ENCODE peak calls at places on chromosome 7, in nine cellular contexts. L, Y, J, D, A, P, C, Z and K are unnamed samples. For H3K27me3 and H3K4me1, the result is how much of the 10 kb centered on the place peaks cover.

GRCh38 chr7:27185013-27185707 is at the start of gene HOXA11:
- DNase-seq in L (peak), Y (peak), J (peak), D (no peak), A (peak), P (no peak), C (no peak), Z (no peak), K (peak)

GRCh38 chr7:114842551-114843065 is 79.3 kb upstream of the MDFIC start:
- DNase-seq in L (no peak), Y (no peak), J (no peak), D (no peak), A (no peak), P (no peak), C (peak), Z (no peak), K (no peak)

GRCh38 chr7:44307301-44307900 is 18.0 kb downstream of the CAMK2B start:
- DNase-seq in L (peak), Y (peak), J (peak), D (no peak), A (peak), P (no peak), C (peak), Z (peak), K (no peak)

GRCh38 chr7:88111136-88111748 is 108.6 kb downstream of the SRI start:
- DNase-seq in L (no peak), Y (no peak), J (peak), D (no peak), A (no peak), P (no peak), C (peak), Z (peak), K (no peak)

GRCh38 chr7:150448789-150449147 is 1.7 kb upstream of the GIMAP8 start:
- DNase-seq in L (peak), Y (peak), J (peak), D (peak), A (peak), P (peak), C (peak), Z (peak), K (peak)

GRCh38 chr7:42883950-42884349 is 27.9 kb downstream of the C7orf25 start:
- DNase-seq in L (no peak), Y (peak), J (peak), D (no peak), A (no peak), P (peak), C (peak), Z (peak), K (no peak)

GRCh38 chr7:96236198-96237039 is 85.5 kb downstream of the SLC25A13 start:
- DNase-seq in L (no peak), Y (no peak), J (peak), D (peak), A (peak), P (peak), C (no peak), Z (peak), K (peak)

GRCh38 chr7:40008218-40008815 is 58.3 kb downstream of the CDK13 start:
- DNase-seq in L (no peak), Y (no peak), J (peak), D (no peak), A (no peak), P (no peak), C (no peak), Z (peak), K (no peak)

GRCh38 chr7:157111311-157111710 is 27.4 kb upstream of the UBE3C start:
- DNase-seq in L (no peak), Y (no peak), J (no peak), D (no peak), A (peak), P (no peak), C (no peak), Z (no peak), K (no peak)

GRCh38 chr7:151059362-151060112 is at the start of gene SLC4A2:
- DNase-seq in L (peak), Y (peak), J (peak), D (peak), A (peak), P (peak), C (peak), Z (peak), K (peak)

GRCh38 chr7:149625339-149625946 is 127.8 kb upstream of the ZNF746 start:
- DNase-seq in L (peak), Y (peak), J (peak), D (peak), A (no peak), P (peak), C (peak), Z (peak), K (peak)

GRCh38 chr7:149701495-149702240 is 71.7 kb downstream of the ZNF467 start:
- DNase-seq in L (no peak), Y (no peak), J (no peak), D (no peak), A (no peak), P (no peak), C (no peak), Z (no peak), K (no peak)

GRCh38 chr7:27606270-27607209 is 56.1 kb downstream of the HIBADH start:
- DNase-seq in L (no peak), Y (no peak), J (peak), D (no peak), A (no peak), P (no peak), C (no peak), Z (peak), K (no peak)

GRCh38 chr7:27843584-27844305 is 103.8 kb downstream of the TAX1BP1 start:
- DNase-seq in L (no peak), Y (no peak), J (no peak), D (no peak), A (no peak), P (no peak), C (no peak), Z (no peak), K (no peak)

GRCh38 chr7:75624134-75624832 is 114.5 kb downstream of the HIP1 start:
- DNase-seq in L (no peak), Y (peak), J (peak), D (peak), A (peak), P (peak), C (no peak), Z (peak), K (peak)

GRCh38 chr7:135964254-135964653 is 12.9 kb downstream of the MTPN start:
- DNase-seq in L (no peak), Y (no peak), J (peak), D (no peak), A (no peak), P (no peak), C (no peak), Z (peak), K (no peak)

GRCh38 chr7:2143981-2144595 is 88.7 kb downstream of the MAD1L1 start:
- DNase-seq in L (no peak), Y (no peak), J (no peak), D (no peak), A (no peak), P (no peak), C (no peak), Z (no peak), K (no peak)

GRCh38 chr7:156722427-156722826 is 81.9 kb downstream of the RNF32 start:
- DNase-seq in L (no peak), Y (no peak), J (peak), D (no peak), A (no peak), P (no peak), C (no peak), Z (peak), K (no peak)

GRCh38 chr7:38699481-38699880 is 68.3 kb upstream of the AMPH start:
- DNase-seq in L (no peak), Y (no peak), J (peak), D (no peak), A (no peak), P (no peak), C (no peak), Z (peak), K (no peak)

GRCh38 chr7:132270517-132270916 is 305.8 kb downstream of the PLXNA4 start:
- DNase-seq in L (no peak), Y (no peak), J (peak), D (no peak), A (no peak), P (no peak), C (peak), Z (no peak), K (no peak)

DNA sequence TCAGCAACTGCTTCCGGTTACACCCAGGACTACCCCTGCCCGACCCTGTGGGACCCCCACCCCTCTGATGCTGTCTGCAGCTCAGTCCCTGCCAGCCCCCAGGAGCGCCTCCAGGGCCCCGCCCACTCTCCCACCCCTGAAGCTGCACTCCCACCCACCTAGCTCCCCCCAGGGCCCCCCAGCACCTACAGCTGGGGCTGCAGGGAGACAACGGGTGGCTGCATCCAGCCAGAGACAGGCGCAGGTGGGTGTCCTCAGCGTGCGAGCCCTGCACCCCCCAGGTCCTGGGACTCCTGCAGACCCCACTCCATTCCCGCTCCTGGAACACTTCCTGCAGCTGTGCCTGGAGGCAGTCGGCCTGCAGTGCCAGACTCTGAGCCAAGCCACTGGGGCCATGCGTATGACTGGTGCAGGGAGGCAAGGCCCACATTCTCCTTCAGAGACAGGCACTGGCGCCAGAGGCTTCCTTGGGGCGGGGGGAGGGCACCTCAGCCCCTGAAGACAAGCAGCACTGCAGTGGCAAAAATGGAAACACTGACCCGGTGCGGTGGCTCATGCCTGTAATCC is 6.1 kb downstream of the CYP2W1 start:
- DNase-seq in L (no peak), Y (no peak), J (no peak), D (no peak), A (no peak), P (no peak), C (no peak), Z (no peak), K (no peak)
- H3K27me3 ChIP-seq in L (under half), Y (under half), J (under half), D (under half), A (under half), P (half or more), C (under half), Z (under half), K (half or more)

GRCh38 chr7:106059556-106059955 is 52.6 kb downstream of the SYPL1 start:
- DNase-seq in L (no peak), Y (no peak), J (no peak), D (no peak), A (no peak), P (no peak), C (no peak), Z (no peak), K (no peak)
- H3K4me1 ChIP-seq in L (under half), Y (under half), J (under half), D (under half), A (under half), P (under half), C (under half), Z (under half), K (under half)

DNA sequence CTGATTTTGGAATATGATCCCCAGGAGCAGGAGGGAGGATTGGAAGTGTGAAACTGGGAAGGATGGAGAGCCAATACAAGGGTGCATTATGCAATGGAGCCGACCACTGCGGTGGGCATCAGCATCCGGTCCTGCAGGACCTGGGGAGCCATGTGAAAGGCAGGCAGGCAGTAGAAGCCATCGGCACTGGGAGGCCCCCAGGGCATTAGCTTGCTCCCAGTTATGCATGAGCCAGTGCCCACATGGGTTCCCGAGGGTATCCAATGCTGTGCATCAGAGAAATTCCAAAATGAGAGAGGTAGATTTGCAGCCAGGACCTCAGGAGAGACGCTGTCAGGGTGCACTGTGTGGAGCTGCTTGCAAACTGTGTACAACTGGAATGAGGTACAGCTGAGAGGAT is 8.7 kb upstream of the KCP start:
- DNase-seq in L (no peak), Y (peak), J (no peak), D (no peak), A (peak), P (no peak), C (no peak), Z (no peak), K (no peak)
- H3K27me3 ChIP-seq in L (under half), Y (under half), J (half or more), D (under half), A (under half), P (half or more), C (under half), Z (under half), K (under half)

DNA sequence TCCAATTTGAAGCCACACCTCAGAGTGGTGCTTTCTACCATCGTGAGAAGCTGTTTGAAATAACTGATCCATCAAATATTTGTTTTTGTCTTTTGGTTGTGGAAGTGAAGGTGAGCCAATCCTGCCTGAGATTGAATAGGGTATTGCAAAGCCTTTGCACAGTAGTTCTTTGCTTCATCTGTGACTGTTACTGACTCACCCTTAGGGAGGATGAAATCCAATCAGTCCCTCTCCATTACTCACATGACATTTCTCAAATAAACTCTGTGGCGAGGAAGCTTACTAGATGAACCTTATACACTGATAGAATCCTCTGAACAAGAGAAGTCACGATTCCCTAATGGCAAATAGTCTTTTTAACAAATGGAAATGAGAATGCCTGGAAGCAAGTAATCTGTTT is 31.9 kb downstream of the HEPACAM2 start:
- DNase-seq in L (no peak), Y (no peak), J (peak), D (no peak), A (no peak), P (no peak), C (no peak), Z (peak), K (no peak)
- H3K4me1 ChIP-seq in L (under half), Y (under half), J (under half), D (under half), A (under half), P (under half), C (under half), Z (under half), K (under half)